ENCODE peak calls at places on chromosomes 7 and 10, in seven cellular contexts. D is M059J, J is endothelial cell, O is mesendoderm, G is progenitor cell of endocrine pancreas, B is naive B cell, R is SIG-M5. T is an unnamed sample.

GRCh38 chr10:28875535-28876208 is 198.4 kb downstream of the BAMBI start:
- DNase-seq in D (peak; percentile 74), J (no peak), O (peak; percentile 72), G (no peak), B (no peak), R (no peak), T (no peak)

GRCh38 chr7:134470864-134471263 is 12.0 kb upstream of the AKR1B1 start:
- DNase-seq in D (peak; percentile 92), J (no peak), O (no peak), G (no peak), B (no peak), R (no peak), T (no peak)

GRCh38 chr10:27104919-27105318 is 4.6 kb upstream of the ANKRD26 start:
- DNase-seq in D (no peak), J (no peak), O (peak; percentile 1), G (no peak), B (no peak), R (no peak), T (no peak)

GRCh38 chr10:118952493-118953295 is 76.8 kb upstream of the NANOS1 start:
- DNase-seq in D (no peak), J (no peak), O (no peak), G (no peak), B (no peak), R (no peak), T (no peak)

GRCh38 chr10:112562122-112562521 is 115.1 kb downstream of the VTI1A start:
- DNase-seq in D (no peak), J (no peak), O (no peak), G (no peak), B (no peak), R (no peak), T (no peak)

GRCh38 chr10:112562803-112563663 is 116.0 kb downstream of the VTI1A start:
- DNase-seq in D (no peak), J (no peak), O (peak; percentile 35), G (no peak), B (no peak), R (no peak), T (no peak)

GRCh38 chr7:36784991-36785940 is 61.0 kb upstream of the AOAH start:
- DNase-seq in D (no peak), J (no peak), O (no peak), G (no peak), B (peak; percentile 66), R (no peak), T (no peak)

GRCh38 chr7:12646139-12646538 is 41.3 kb upstream of the ARL4A start:
- DNase-seq in D (peak; percentile 78), J (no peak), O (peak; percentile 41), G (no peak), B (no peak), R (no peak), T (no peak)

GRCh38 chr10:22927661-22928403 is at the start of gene ARMC3:
- DNase-seq in D (peak; percentile 61), J (peak; percentile 95), O (peak; percentile 92), G (peak; percentile 87), B (peak; percentile 54), R (no peak), T (peak; percentile 54)